ENCODE peak calls at places on chromosomes 16 and 17, in four cellular contexts. One of them, this sample, is unnamed.

GRCh38 chr16:1193143-1193824 is 31.8 kb downstream of the TPSG1 start:
- DNase-seq in NCI-H1105: no peak
- DNase-seq in spleen: no peak
- DNase-seq in activated CD4-positive, alpha-beta T cell treated with anti-CD3 and anti-CD28 coated beads, Interleukin-2, amount 50 U/mL, for 24 hours: no peak
- DNase-seq in this sample: peak; percentile 81

GRCh38 chr16:29314292-29314934 is 92.1 kb downstream of the NPIPB11 start:
- DNase-seq in activated CD4-positive, alpha-beta T cell treated with anti-CD3 and anti-CD28 coated beads, Interleukin-2, amount 50 U/mL, for 24 hours: no peak
- DNase-seq in NCI-H1105: no peak
- DNase-seq in spleen: no peak
- DNase-seq in this sample: no peak

GRCh38 chr17:27783440-27783839 is 16.9 kb downstream of the NOS2 start:
- DNase-seq in activated CD4-positive, alpha-beta T cell treated with anti-CD3 and anti-CD28 coated beads, Interleukin-2, amount 50 U/mL, for 24 hours: no peak
- DNase-seq in spleen: no peak
- DNase-seq in NCI-H1105: no peak
- DNase-seq in this sample: no peak

GRCh38 chr16:76535-77272 is 1.3 kb upstream of the MPG start:
- DNase-seq in spleen: no peak
- DNase-seq in activated CD4-positive, alpha-beta T cell treated with anti-CD3 and anti-CD28 coated beads, Interleukin-2, amount 50 U/mL, for 24 hours: no peak
- DNase-seq in NCI-H1105: no peak
- DNase-seq in this sample: no peak

GRCh38 chr16:49027420-49027819 is 254.2 kb downstream of the CBLN1 start:
- DNase-seq in NCI-H1105: no peak
- DNase-seq in spleen: no peak
- DNase-seq in activated CD4-positive, alpha-beta T cell treated with anti-CD3 and anti-CD28 coated beads, Interleukin-2, amount 50 U/mL, for 24 hours: no peak
- DNase-seq in this sample: no peak

GRCh38 chr16:3019594-3020246 is 448 bp upstream of the TNFRSF12A start:
- DNase-seq in spleen: no peak
- DNase-seq in activated CD4-positive, alpha-beta T cell treated with anti-CD3 and anti-CD28 coated beads, Interleukin-2, amount 50 U/mL, for 24 hours: no peak
- DNase-seq in NCI-H1105: no peak
- DNase-seq in this sample: no peak

GRCh38 chr17:80180192-80180591 is 10.4 kb downstream of the CARD14 start:
- DNase-seq in NCI-H1105: no peak
- DNase-seq in activated CD4-positive, alpha-beta T cell treated with anti-CD3 and anti-CD28 coated beads, Interleukin-2, amount 50 U/mL, for 24 hours: no peak
- DNase-seq in spleen: no peak
- DNase-seq in this sample: no peak

GRCh38 chr17:68301438-68301959 is 10.2 kb downstream of the ARSG start:
- DNase-seq in activated CD4-positive, alpha-beta T cell treated with anti-CD3 and anti-CD28 coated beads, Interleukin-2, amount 50 U/mL, for 24 hours: no peak
- DNase-seq in NCI-H1105: no peak
- DNase-seq in spleen: no peak
- DNase-seq in this sample: no peak

GRCh38 chr17:12118617-12119016 is 97.9 kb downstream of the MAP2K4 start:
- DNase-seq in activated CD4-positive, alpha-beta T cell treated with anti-CD3 and anti-CD28 coated beads, Interleukin-2, amount 50 U/mL, for 24 hours: no peak
- DNase-seq in NCI-H1105: no peak
- DNase-seq in spleen: no peak
- DNase-seq in this sample: no peak

This sample was measured in NCI-H1436.